ENCODE peak calls at places on chromosomes 5 and 9, in nine cellular contexts. F, M, C, B, L, O, G, D and T are unnamed samples.

GRCh38 chr5:178230879-178231735 is 1.5 kb downstream of the PHYKPL start:
- DNase-seq in D (no peak), F (no peak), O (peak), B (no peak), M (no peak), G (peak), C (peak), L (peak), T (no peak)

GRCh38 chr9:3708751-3709150 is 182.9 kb upstream of the RFX3 start:
- DNase-seq in M (no peak), B (peak), L (no peak), G (no peak), C (peak), F (no peak), O (no peak), D (no peak), T (no peak)

GRCh38 chr5:126508251-126508961 is 85.2 kb downstream of the GRAMD2B start:
- DNase-seq in G (no peak), L (no peak), M (no peak), D (no peak), B (no peak), C (no peak), O (no peak), F (no peak), T (no peak)

GRCh38 chr9:14080940-14081621 is 232.9 kb downstream of the NFIB start:
- DNase-seq in F (no peak), C (peak), L (no peak), M (no peak), G (no peak), O (no peak), D (no peak), B (peak), T (no peak)

GRCh38 chr9:83996126-83996525 is 15.5 kb downstream of the RMI1 start:
- DNase-seq in C (no peak), O (no peak), D (no peak), B (no peak), M (no peak), G (no peak), L (no peak), F (no peak), T (no peak)

GRCh38 chr9:134381671-134382505 is 55.6 kb downstream of the RXRA start:
- DNase-seq in M (no peak), B (no peak), F (no peak), C (peak), L (peak), G (peak), D (peak), O (peak), T (no peak)

GRCh38 chr5:10140195-10140973 is 109.3 kb downstream of the ATPSCKMT start:
- DNase-seq in M (no peak), O (no peak), G (no peak), L (no peak), B (no peak), D (no peak), F (no peak), C (no peak), T (no peak)

GRCh38 chr9:93956183-93956784 is 1.1 kb upstream of the BARX1 start:
- DNase-seq in B (no peak), G (no peak), D (no peak), F (no peak), M (no peak), L (no peak), O (no peak), C (no peak), T (no peak)

GRCh38 chr5:24623018-24623417 is 21.8 kb downstream of the CDH10 start:
- DNase-seq in D (no peak), G (no peak), L (no peak), F (no peak), B (no peak), C (no peak), M (no peak), O (no peak), T (no peak)

GRCh38 chr9:89603629-89604462 is 966 bp upstream of the GADD45G start:
- DNase-seq in L (peak), D (peak), B (peak), C (peak), F (peak), G (peak), O (peak), M (peak), T (no peak)

GRCh38 chr9:28841795-28842194 is 1268.5 kb upstream of the C9orf72 start:
- DNase-seq in L (no peak), O (no peak), M (no peak), B (no peak), D (no peak), G (no peak), C (no peak), F (no peak), T (no peak)

GRCh38 chr5:27845248-27845647 is 806.9 kb upstream of the CDH9 start:
- DNase-seq in M (no peak), G (no peak), L (no peak), C (no peak), F (no peak), B (no peak), D (no peak), O (no peak), T (no peak)

GRCh38 chr9:84538879-84539278 is 130.7 kb upstream of the NTRK2 start:
- DNase-seq in O (no peak), L (no peak), C (no peak), B (peak), F (no peak), M (no peak), G (no peak), D (no peak), T (no peak)

GRCh38 chr5:126449751-126450271 is 26.6 kb downstream of the GRAMD2B start:
- DNase-seq in D (peak), F (no peak), B (peak), M (no peak), L (no peak), O (no peak), C (peak), G (peak), T (no peak)

GRCh38 chr5:16953729-16954128 is 17.6 kb upstream of the MYO10 start:
- DNase-seq in O (no peak), F (no peak), C (no peak), L (no peak), M (no peak), D (no peak), B (no peak), G (no peak), T (no peak)

GRCh38 chr9:104868687-104869404 is 59.1 kb downstream of the ABCA1 start:
- DNase-seq in M (peak), L (peak), O (peak), B (peak), F (peak), G (peak), C (peak), D (no peak), T (no peak)

GRCh38 chr5:165286692-165287091 is 1781.3 kb downstream of the MAT2B start:
- DNase-seq in D (no peak), C (no peak), M (no peak), F (no peak), O (no peak), L (no peak), B (no peak), G (no peak), T (no peak)

GRCh38 chr5:158995694-158996173 is 104.0 kb downstream of the EBF1 start:
- DNase-seq in O (no peak), M (no peak), F (no peak), C (no peak), B (no peak), L (no peak), D (no peak), G (no peak), T (no peak)

GRCh38 chr5:71013575-71013974 is 11.6 kb downstream of the NAIP start:
- DNase-seq in D (no peak), G (no peak), L (no peak), O (no peak), F (no peak), M (no peak), C (no peak), B (no peak), T (no peak)

GRCh38 chr9:136950656-136951030 is 1.4 kb upstream of the LCN12 start:
- DNase-seq in D (no peak), B (no peak), L (no peak), F (no peak), O (peak), M (no peak), C (no peak), G (no peak), T (no peak)

GRCh38 chr5:72280655-72281069 is 39.4 kb downstream of the MRPS27 start:
- DNase-seq in B (peak), O (no peak), F (no peak), L (no peak), C (peak), G (no peak), D (no peak), M (no peak), T (no peak)

GRCh38 chr9:120327322-120327721 is 252.6 kb downstream of the CDK5RAP2 start:
- DNase-seq in B (no peak), F (no peak), D (no peak), C (no peak), G (no peak), L (no peak), O (no peak), M (no peak), T (no peak)

DNA sequence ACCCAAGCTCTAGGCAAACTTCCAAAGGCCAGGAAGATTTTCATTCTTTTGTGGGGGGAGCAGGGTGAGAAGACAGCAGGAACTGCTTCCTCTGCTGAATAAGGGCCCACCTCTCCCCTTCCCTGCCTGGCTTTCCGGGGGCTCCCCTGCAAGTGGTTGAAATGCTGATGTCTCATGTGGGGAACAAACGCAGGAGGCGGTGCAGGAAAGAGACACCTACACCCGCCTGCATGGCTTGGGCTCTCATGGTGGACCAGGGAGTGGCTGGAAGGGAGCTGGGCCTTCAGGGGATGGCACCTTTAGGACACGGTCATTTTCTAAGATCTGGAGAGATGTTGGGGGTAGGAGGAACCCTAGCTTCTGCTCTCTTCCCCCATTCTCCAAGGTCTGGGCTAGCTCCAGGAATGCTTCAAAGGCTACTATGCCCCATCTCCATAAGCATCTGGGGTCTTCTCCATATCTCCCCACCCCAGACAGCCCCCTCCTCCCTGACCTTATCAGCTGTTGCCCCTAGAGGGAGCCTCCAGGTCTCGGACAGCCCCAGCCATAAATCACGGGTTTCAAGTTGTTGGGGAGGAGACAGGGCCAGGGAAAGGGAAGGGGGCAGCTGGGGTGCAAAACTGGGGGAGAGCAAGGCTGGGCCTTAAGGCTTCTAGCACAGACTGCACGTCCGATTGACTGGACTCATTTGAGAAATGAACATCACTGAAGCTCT is 76.6 kb downstream of the PSD2 start:
- DNase-seq in L (no peak), D (no peak), O (no peak), G (no peak), M (no peak), F (no peak), C (no peak), B (no peak), T (no peak)
- TF ChIP-seq CTCF in L (no peak), D (no peak), O (no peak), G (no peak), M (no peak), F (no peak), C (no peak), B (no peak), T (no peak)

GRCh38 chr5:59496524-59497134 is 396.9 kb downstream of the PDE4D start:
- DNase-seq in M (no peak), O (no peak), C (no peak), D (no peak), F (no peak), L (no peak), B (no peak), G (no peak), T (no peak)
- TF ChIP-seq CTCF in M (no peak), O (peak), C (peak), D (peak), F (peak), L (peak), B (peak), G (no peak), T (peak)

GRCh38 chr5:128695791-128696520 is 157.9 kb upstream of the FBN2 start:
- DNase-seq in O (no peak), L (no peak), M (no peak), C (peak), D (no peak), G (no peak), B (peak), F (no peak), T (no peak)
- TF ChIP-seq CTCF in O (no peak), L (no peak), M (no peak), C (peak), D (no peak), G (no peak), B (peak), F (peak), T (peak)

DNA sequence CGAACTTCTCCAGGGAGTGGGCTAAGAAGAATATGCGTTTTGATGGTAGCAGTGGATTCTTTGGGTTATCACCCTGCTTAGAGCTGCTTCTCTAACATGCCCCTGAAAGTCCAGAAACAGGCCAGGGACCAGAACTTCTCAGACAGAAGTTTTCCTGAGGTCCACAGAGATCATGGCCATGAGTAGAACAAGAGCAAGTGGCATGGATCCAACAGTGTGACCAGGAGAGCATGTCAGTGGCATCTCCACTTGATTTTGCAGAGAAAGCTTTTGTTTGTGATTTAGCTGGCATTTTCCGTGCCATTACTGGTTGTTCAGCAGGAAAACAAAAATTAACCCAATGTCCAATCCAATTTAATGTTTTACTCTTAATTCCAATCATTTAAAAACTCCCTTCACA is 298.5 kb upstream of the CD180 start:
- DNase-seq in F (no peak), G (no peak), M (no peak), B (no peak), C (no peak), L (no peak), D (no peak), O (no peak), T (no peak)
- TF ChIP-seq CTCF in F (no peak), G (no peak), M (no peak), B (no peak), C (no peak), L (no peak), D (no peak), O (no peak), T (no peak)